ENCODE peak calls at places on chromosomes 3 and 15, in ten cellular contexts. G is NCI-H187, F is aorta, I is H7, Z is AG09319, O is Daoy, V is fibroblast of lung, M is NCI-H748 treated with DMSO at 0.1 percent for 48 hours, E is tibial artery, D is mammary epithelial cell. W is an unnamed sample.

GRCh38 chr3:48561045-48561736 is 2.4 kb downstream of the UCN2 start:
- DNase-seq in F (peak; percentile 89), D (no peak), V (peak; percentile 63), Z (no peak), I (peak; percentile 96), E (peak; percentile 59), G (no peak), O (peak; percentile 75), M (no peak), W (peak; percentile 77)

GRCh38 chr3:129650256-129650872 is 43.9 kb upstream of the PLXND1 start:
- DNase-seq in D (peak; percentile 70), V (peak; percentile 81), O (peak; percentile 71), Z (peak; percentile 69), M (no peak), F (no peak), I (peak; percentile 68), E (peak; percentile 79), G (no peak), W (no peak)

GRCh38 chr15:57726411-57726810 is 19.9 kb downstream of the POLR2M start:
- DNase-seq in Z (no peak), F (no peak), D (peak; percentile 17), I (no peak), O (no peak), M (no peak), E (no peak), G (no peak), V (no peak), W (no peak)

GRCh38 chr15:60582370-60583036 is 103.6 kb upstream of the ICE2 start:
- DNase-seq in E (no peak), M (no peak), Z (no peak), V (no peak), F (no peak), I (no peak), D (no peak), O (peak; percentile 68), G (no peak), W (no peak)

GRCh38 chr15:101637549-101638318 is 14.4 kb downstream of the TM2D3 start:
- DNase-seq in G (no peak), E (no peak), Z (no peak), I (no peak), O (no peak), V (no peak), M (no peak), D (peak; percentile 82), F (no peak), W (no peak)

GRCh38 chr3:127710473-127710941 is 37.8 kb downstream of the ABTB1 start:
- DNase-seq in F (no peak), I (no peak), E (no peak), O (peak; percentile 66), G (no peak), D (peak; percentile 10), Z (no peak), M (no peak), V (no peak), W (no peak)

GRCh38 chr3:14452676-14453367 is 50.4 kb downstream of the SLC6A6 start:
- DNase-seq in Z (peak; percentile 97), V (peak; percentile 99), I (no peak), M (peak; percentile 64), D (peak; percentile 81), G (no peak), O (peak; percentile 92), E (peak; percentile 95), F (peak; percentile 95), W (peak; percentile 85)

GRCh38 chr3:196207159-196207832 is 3.9 kb downstream of the ZDHHC19 start:
- DNase-seq in D (no peak), M (no peak), O (no peak), I (peak; percentile 96), E (no peak), G (no peak), Z (no peak), F (no peak), V (no peak), W (no peak)

GRCh38 chr15:98900382-98900781 is 107.2 kb downstream of the PGPEP1L start:
- DNase-seq in Z (no peak), I (no peak), O (no peak), F (no peak), E (no peak), G (no peak), D (no peak), V (peak; percentile 49), M (no peak), W (no peak)

GRCh38 chr3:65677486-65677885 is 361.2 kb downstream of the MAGI1 start:
- DNase-seq in O (no peak), E (no peak), V (no peak), D (no peak), F (no peak), I (no peak), G (no peak), Z (no peak), M (no peak), W (no peak)